ENCODE peak calls at places on chromosomes 12 and 14, in four cellular contexts. M is PC-9; K is CD8-positive, alpha-beta T cell; H is ovary. O is an unnamed sample.
A peak's percentile ranks its signal among the peaks of the same experiment; 100 is the strongest.

GRCh38 chr12:91111366-91112321 is at the start of gene LUM:
- DNase-seq in M (no peak), K (no peak), H (peak; percentile 50), O (peak; percentile 3)

GRCh38 chr12:92237262-92237661 is 91.6 kb upstream of the BTG1 start:
- DNase-seq in M (no peak), K (no peak), H (no peak), O (no peak)

GRCh38 chr12:71958457-71958856 is 19.8 kb downstream of the TPH2 start:
- DNase-seq in M (no peak), K (no peak), H (no peak), O (no peak)

GRCh38 chr12:64757778-64758177 is 1.4 kb downstream of the GNS start:
- DNase-seq in M (no peak), K (no peak), H (no peak), O (no peak)

GRCh38 chr12:25242981-25243764 is 7.6 kb downstream of the KRAS start:
- DNase-seq in M (no peak), K (no peak), H (no peak), O (no peak)

GRCh38 chr12:31944299-31944698 is 14.9 kb upstream of the RESF1 start:
- DNase-seq in M (no peak), K (no peak), H (no peak), O (no peak)

GRCh38 chr14:80419339-80419738 is 208.0 kb upstream of the DIO2 start:
- DNase-seq in M (no peak), K (no peak), H (no peak), O (no peak)

GRCh38 chr12:121986494-121987245 is 35.0 kb upstream of the BCL7A start:
- DNase-seq in M (no peak), K (no peak), H (no peak), O (no peak)

GRCh38 chr12:116598341-116599284 is 39.4 kb downstream of the MAP1LC3B2 start:
- DNase-seq in M (no peak), K (no peak), H (no peak), O (no peak)

GRCh38 chr12:94157891-94158495 is 9.6 kb downstream of the PLXNC1 start:
- DNase-seq in M (no peak), K (no peak), H (no peak), O (no peak)

GRCh38 chr12:71158361-71158882 is 623 bp upstream of the TSPAN8 start:
- DNase-seq in M (no peak), K (no peak), H (no peak), O (no peak)

GRCh38 chr12:22974865-22975264 is 349.9 kb downstream of the ETNK1 start:
- DNase-seq in M (no peak), K (no peak), H (no peak), O (no peak)

GRCh38 chr12:3090238-3091029 is 13.3 kb downstream of the TSPAN9 start:
- DNase-seq in M (no peak), K (no peak), H (no peak), O (no peak)

GRCh38 chr14:106848330-106849121 is 1322.1 kb downstream of the TMEM121 start:
- DNase-seq in M (peak; percentile 46), K (no peak), H (peak; percentile 61), O (no peak)

GRCh38 chr14:94309721-94310120 is 13.4 kb downstream of the SERPINA6 start:
- DNase-seq in M (no peak), K (no peak), H (no peak), O (no peak)

GRCh38 chr12:30599631-30600030 is 96.0 kb downstream of the IPO8 start:
- DNase-seq in M (no peak), K (no peak), H (no peak), O (no peak)

GRCh38 chr12:114360485-114360884 is 45.5 kb downstream of the TBX5 start:
- DNase-seq in M (no peak), K (no peak), H (no peak), O (no peak)

GRCh38 chr14:77066555-77067172 is 31.4 kb upstream of the CIPC start:
- DNase-seq in M (no peak), K (no peak), H (no peak), O (no peak)

GRCh38 chr14:79564371-79564770 is 646.9 kb downstream of the DIO2 start:
- DNase-seq in M (no peak), K (no peak), H (no peak), O (no peak)

GRCh38 chr12:87930033-87930432 is 99.2 kb downstream of the C12orf50 start:
- DNase-seq in M (no peak), K (no peak), H (no peak), O (no peak)

GRCh38 chr12:22537000-22537544 is 7.3 kb downstream of the C2CD5 start:
- DNase-seq in M (no peak), K (no peak), H (no peak), O (no peak)

GRCh38 chr14:87813691-87814090 is 179.3 kb downstream of the GALC start:
- DNase-seq in M (no peak), K (no peak), H (no peak), O (no peak)

GRCh38 chr12:69872804-69873203 is 47.8 kb downstream of the MYRFL start:
- DNase-seq in M (no peak), K (no peak), H (no peak), O (no peak)

GRCh38 chr12:68967036-68967435 is 34.1 kb upstream of the CPM start:
- DNase-seq in M (no peak), K (no peak), H (no peak), O (no peak)

GRCh38 chr12:56581418-56582145 is 48.5 kb downstream of the BAZ2A start:
- DNase-seq in M (no peak), K (no peak), H (peak; percentile 81), O (no peak)

GRCh38 chr12:118827047-118827446 is 154.3 kb upstream of the SRRM4 start:
- DNase-seq in M (no peak), K (no peak), H (no peak), O (no peak)

GRCh38 chr12:118816296-118816695 is 165.0 kb upstream of the SRRM4 start:
- DNase-seq in M (no peak), K (no peak), H (no peak), O (no peak)

GRCh38 chr12:118821386-118821928 is 159.9 kb upstream of the SRRM4 start:
- DNase-seq in M (no peak), K (no peak), H (no peak), O (no peak)
- TF ChIP-seq CTCF in M (no peak), K (no peak), H (no peak), O (no peak)

GRCh38 chr14:89308232-89308959 is 108.6 kb downstream of the FOXN3 start:
- DNase-seq in M (no peak), K (no peak), H (no peak), O (no peak)

GRCh38 chr14:89307409-89307808 is 109.6 kb downstream of the FOXN3 start:
- DNase-seq in M (no peak), K (no peak), H (no peak), O (peak; percentile 16)

GRCh38 chr14:89303452-89304435 is 113.3 kb downstream of the FOXN3 start:
- DNase-seq in M (no peak), K (no peak), H (peak; percentile 60), O (peak; percentile 59)

GRCh38 chr14:89302396-89302950 is 114.6 kb downstream of the FOXN3 start:
- DNase-seq in M (no peak), K (no peak), H (no peak), O (no peak)

DNA sequence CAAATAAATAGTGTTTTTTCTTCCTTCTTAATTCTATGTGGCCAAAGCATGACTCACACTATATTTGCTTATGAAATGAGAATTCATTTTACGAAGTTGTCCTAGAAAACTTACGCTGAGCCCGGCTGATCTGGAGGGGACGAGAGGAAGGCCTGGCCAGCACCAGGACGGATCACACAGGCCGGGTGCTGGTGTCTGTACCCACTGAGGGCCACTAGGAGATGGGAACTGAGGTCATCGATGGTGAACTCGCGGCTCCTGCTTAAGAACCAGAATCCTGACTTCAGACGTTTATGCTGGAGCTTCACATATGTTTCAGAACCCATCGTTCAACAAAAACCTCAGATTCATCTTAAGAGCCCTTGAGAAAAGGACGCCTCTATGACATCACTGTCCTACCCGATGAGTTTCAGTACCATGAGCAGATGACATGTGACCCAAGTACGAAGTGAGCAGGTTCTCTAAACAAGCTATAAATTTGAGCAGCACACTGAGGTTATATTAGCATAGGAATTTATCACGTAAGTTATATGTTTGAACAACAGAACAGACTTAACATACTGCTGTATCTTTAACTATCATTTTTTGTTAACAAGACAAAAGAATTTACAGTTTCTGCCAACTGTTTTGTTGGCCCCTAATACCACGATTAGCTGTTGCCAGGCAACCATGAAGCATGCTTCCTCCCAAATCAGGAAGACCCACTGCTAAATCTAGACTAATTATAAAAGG is 111.9 kb downstream of the FOXN3 start:
- DNase-seq in M (no peak), K (no peak), H (peak; percentile 41), O (no peak)
- H3K27ac ChIP-seq in M (no peak overlapping the region), K (no peak overlapping the region), H (peak overlapping the region; percentile 88), O (peak overlapping the region; percentile 92)

GRCh38 chr12:102051431-102051965 is 10.3 kb downstream of the WASHC3 start:
- DNase-seq in M (no peak), K (no peak), H (no peak), O (no peak)

GRCh38 chr12:102054345-102054744 is 7.4 kb downstream of the WASHC3 start:
- DNase-seq in M (no peak), K (no peak), H (no peak), O (no peak)

GRCh38 chr12:102050660-102051430 is 10.9 kb downstream of the WASHC3 start:
- DNase-seq in M (no peak), K (no peak), H (no peak), O (no peak)

GRCh38 chr12:102053062-102053349 is 8.8 kb downstream of the WASHC3 start:
- DNase-seq in M (no peak), K (no peak), H (no peak), O (no peak)

GRCh38 chr12:102052192-102053061 is 9.4 kb downstream of the WASHC3 start:
- DNase-seq in M (no peak), K (no peak), H (no peak), O (no peak)
- TF ChIP-seq CTCF in M (no peak), K (no peak), H (no peak), O (no peak)

GRCh38 chr14:55686713-55687112 is 106.7 kb downstream of the KTN1 start:
- DNase-seq in M (no peak), K (no peak), H (no peak), O (no peak)
- H3K27ac ChIP-seq in M (no peak overlapping the region), K (no peak overlapping the region), H (no peak overlapping the region), O (no peak overlapping the region)

GRCh38 chr14:91899213-91899612 is 31.9 kb upstream of the TC2N start:
- DNase-seq in M (no peak), K (no peak), H (no peak), O (no peak)
- TF ChIP-seq CTCF in M (no peak), K (no peak), H (no peak), O (no peak)

DNA sequence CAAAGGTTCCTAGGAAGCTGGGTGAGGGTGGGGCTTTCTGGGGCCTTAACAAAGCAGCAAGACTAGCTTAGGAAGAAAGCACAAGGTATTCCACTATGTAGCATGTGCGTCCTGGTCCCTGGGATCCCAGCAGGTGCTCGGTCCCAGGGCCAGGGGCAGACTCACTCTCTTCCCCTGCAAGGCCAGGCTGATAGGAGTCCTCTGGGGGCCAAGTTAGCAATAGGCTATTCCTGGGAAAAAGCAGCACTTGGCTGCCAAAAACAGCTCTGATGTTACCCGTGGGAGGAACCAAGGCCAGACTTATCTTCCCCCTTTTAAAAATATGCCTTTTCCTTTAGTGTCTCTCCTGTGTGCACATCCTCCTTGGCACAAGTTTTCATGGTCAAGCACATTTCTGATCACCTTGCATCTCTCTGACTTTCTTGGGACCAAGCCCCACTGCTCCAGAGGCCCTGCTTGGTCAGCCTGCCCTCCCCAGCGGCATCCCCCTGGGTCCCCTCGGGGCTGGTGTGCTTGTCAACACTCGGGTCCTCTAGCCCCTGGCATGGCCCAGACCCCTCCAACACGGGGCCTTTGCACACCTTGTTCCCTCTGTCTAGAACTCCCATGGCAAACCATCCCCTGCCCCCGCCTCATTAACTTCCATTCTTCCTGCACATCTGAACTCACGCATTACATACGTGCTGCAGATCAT is 22.0 kb downstream of the CCDC92 start:
- DNase-seq in M (no peak), K (no peak), H (peak; percentile 24), O (no peak)
- H3K27ac ChIP-seq in M (no peak overlapping the region), K (no peak overlapping the region), H (no peak overlapping the region), O (no peak overlapping the region)

GRCh38 chr12:83823386-83824045 is 1089.1 kb downstream of the SLC6A15 start:
- DNase-seq in M (peak; percentile 41), K (no peak), H (no peak), O (no peak)
- TF ChIP-seq CTCF in M (peak; percentile 66), K (no peak), H (no peak), O (no peak)

O was measured in gastrocnemius medialis.